ENCODE peak calls at places on chromosomes 1 and 21, in six cellular contexts. E is pancreas, R is GM23338, G is mesenchymal stem cell, S is left ventricle myocardium inferior, Q is uterus. C is an unnamed sample.

GRCh38 chr1:111234258-111234657 is 6.7 kb downstream of the CHI3L2 start:
- DNase-seq in E (no peak), R (no peak), G (no peak), S (no peak), Q (no peak), C (no peak)

GRCh38 chr21:15894596-15894995 is 164.8 kb downstream of the USP25 start:
- DNase-seq in E (no peak), R (no peak), G (peak), S (no peak), Q (no peak), C (no peak)

GRCh38 chr1:231354330-231355020 is 16.4 kb downstream of the SPRTN start:
- DNase-seq in E (no peak), R (no peak), G (peak), S (no peak), Q (no peak), C (no peak)

GRCh38 chr21:35399706-35400105 is 350.6 kb upstream of the RUNX1 start:
- DNase-seq in E (no peak), R (no peak), G (no peak), S (no peak), Q (no peak), C (no peak)

GRCh38 chr1:32151319-32151787 is 28.1 kb upstream of the TXLNA start:
- DNase-seq in E (no peak), R (no peak), G (peak), S (no peak), Q (no peak), C (no peak)

GRCh38 chr1:153841463-153841994 is 66.3 kb downstream of the SLC27A3 start:
- DNase-seq in E (no peak), R (no peak), G (no peak), S (no peak), Q (no peak), C (no peak)

GRCh38 chr1:158121604-158122254 is 59.0 kb upstream of the CD1D start:
- DNase-seq in E (peak), R (peak), G (peak), S (no peak), Q (no peak), C (no peak)

GRCh38 chr1:212916395-212917133 is 33.8 kb upstream of the VASH2 start:
- DNase-seq in E (no peak), R (peak), G (peak), S (peak), Q (peak), C (no peak)

GRCh38 chr1:199954701-199955100 is 72.8 kb upstream of the NR5A2 start:
- DNase-seq in E (peak), R (peak), G (no peak), S (no peak), Q (no peak), C (no peak)

GRCh38 chr1:184242507-184242943 is 144.3 kb upstream of the C1orf21 start:
- DNase-seq in E (peak), R (peak), G (peak), S (no peak), Q (no peak), C (peak)

GRCh38 chr1:5491207-5491904 is 500.9 kb downstream of the NPHP4 start:
- DNase-seq in E (no peak), R (no peak), G (no peak), S (no peak), Q (no peak), C (no peak)

GRCh38 chr21:33645730-33646129 is 3.4 kb downstream of the ITSN1 start:
- DNase-seq in E (no peak), R (no peak), G (no peak), S (no peak), Q (no peak), C (no peak)

GRCh38 chr21:44971672-44971995 is 31.8 kb downstream of the SLX9 start:
- DNase-seq in E (no peak), R (no peak), G (no peak), S (no peak), Q (no peak), C (no peak)

GRCh38 chr1:47599777-47600176 is 161.9 kb downstream of the FOXD2 start:
- DNase-seq in E (no peak), R (no peak), G (no peak), S (no peak), Q (no peak), C (no peak)

GRCh38 chr1:97634758-97635157 is 286.1 kb downstream of the DPYD start:
- DNase-seq in E (no peak), R (no peak), G (no peak), S (no peak), Q (no peak), C (no peak)

GRCh38 chr21:43703068-43703880 is 15.7 kb upstream of the PDXK start:
- DNase-seq in E (peak), R (peak), G (peak), S (peak), Q (no peak), C (no peak)

GRCh38 chr1:113758631-113759340 is 500 bp downstream of the PHTF1 start:
- DNase-seq in E (peak), R (peak), G (peak), S (peak), Q (peak), C (peak)

GRCh38 chr1:210251680-210252490 is 19.3 kb downstream of the SERTAD4 start:
- DNase-seq in E (no peak), R (peak), G (no peak), S (no peak), Q (no peak), C (no peak)
- H3K4me3 ChIP-seq in E (peak), R (peak), G (peak), S (peak), Q (peak), C (peak)

DNA sequence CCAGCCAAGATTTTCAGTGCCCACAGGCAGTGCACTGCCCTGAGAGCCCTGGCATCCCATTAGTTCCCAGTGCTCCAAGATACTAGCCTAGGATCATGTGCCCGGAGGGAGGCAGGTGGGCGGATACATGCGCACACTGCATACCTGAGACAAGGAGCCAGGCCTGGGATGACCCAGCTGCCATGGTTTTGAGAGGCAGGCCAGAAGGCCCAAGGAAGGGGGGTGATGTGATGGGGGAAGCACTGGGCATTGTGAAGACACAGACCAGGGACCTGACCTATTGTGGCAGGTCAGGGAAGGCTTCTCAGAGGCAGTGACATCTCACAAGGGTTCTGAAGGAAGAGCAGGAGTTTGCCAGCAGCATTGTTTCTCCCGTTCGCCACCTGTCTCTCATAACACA is 3.6 kb downstream of the ZC3H12A start:
- DNase-seq in E (no peak), R (no peak), G (no peak), S (no peak), Q (no peak), C (no peak)
- H3K27ac ChIP-seq in E (peak), R (peak), G (peak), S (peak), Q (peak), C (no peak)

GRCh38 chr1:39412079-39412478 is 79.4 kb upstream of the BMP8A start:
- DNase-seq in E (no peak), R (no peak), G (no peak), S (no peak), Q (no peak), C (no peak)
- H3K4me3 ChIP-seq in E (peak), R (peak), G (peak), S (peak), Q (no peak), C (no peak)

DNA sequence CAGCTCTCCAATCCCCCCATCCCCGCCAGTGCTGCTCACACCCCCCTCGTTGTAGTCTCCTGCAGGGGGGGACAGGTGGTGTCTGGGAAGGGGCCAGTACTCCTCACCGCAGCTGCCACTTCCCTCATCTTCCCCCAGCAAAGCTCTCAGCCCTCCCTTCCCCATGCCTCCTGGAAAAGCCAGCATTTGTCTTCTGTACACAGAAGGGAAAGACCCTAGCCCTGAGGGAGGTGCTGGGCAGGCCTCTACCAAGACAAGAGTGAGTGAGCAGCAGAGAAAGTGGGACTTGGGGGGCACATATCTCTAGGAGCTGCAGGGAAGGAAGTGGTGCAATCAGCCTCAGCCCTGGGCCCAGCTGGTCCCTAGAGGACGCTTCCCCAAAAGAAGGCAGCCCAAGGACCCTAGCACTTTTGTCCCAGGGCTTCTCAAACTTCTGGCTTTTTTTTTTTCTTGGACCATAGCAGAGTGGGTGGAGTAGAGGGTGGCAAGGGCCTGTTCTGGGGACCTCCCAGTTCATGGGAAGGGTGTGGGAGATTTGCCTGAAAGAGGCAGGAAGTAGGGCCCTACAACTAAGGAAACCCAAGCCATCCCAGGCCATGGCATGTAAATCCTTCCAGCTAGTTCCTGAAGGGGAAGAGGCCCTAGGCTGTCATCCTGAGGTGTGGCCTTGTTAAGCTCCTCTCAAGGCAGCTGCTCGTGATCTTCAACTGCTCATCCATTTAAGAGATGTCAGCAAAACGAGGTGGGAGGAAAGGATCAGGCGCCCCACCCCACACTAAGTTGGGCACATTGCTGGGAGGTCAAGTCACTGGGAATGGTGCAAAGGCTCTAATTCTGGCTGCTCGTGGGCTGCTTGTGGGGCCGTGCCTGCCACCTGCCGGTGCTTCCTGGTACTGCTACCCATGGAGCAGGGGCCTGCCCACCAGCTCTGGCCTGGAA is 12.6 kb downstream of the ZC3H12A start:
- DNase-seq in E (peak), R (peak), G (peak), S (peak), Q (peak), C (peak)
- H3K27ac ChIP-seq in E (peak), R (peak), G (peak), S (peak), Q (peak), C (no peak)

GRCh38 chr1:51875291-51875772 is 3.2 kb downstream of the NRDC start:
- DNase-seq in E (no peak), R (no peak), G (no peak), S (no peak), Q (no peak), C (peak)
- H3K4me3 ChIP-seq in E (no peak), R (peak), G (no peak), S (peak), Q (no peak), C (no peak)

GRCh38 chr1:151198254-151199127 is at the start of gene PIP5K1A:
- DNase-seq in E (peak), R (peak), G (peak), S (peak), Q (peak), C (peak)

GRCh38 chr1:151197863-151198253 is 494 bp upstream of the PIP5K1A start:
- DNase-seq in E (peak), R (peak), G (no peak), S (no peak), Q (no peak), C (no peak)

GRCh38 chr1:151196292-151196800 is 2.0 kb upstream of the PIP5K1A start:
- DNase-seq in E (peak), R (peak), G (peak), S (peak), Q (peak), C (peak)

GRCh38 chr1:151199860-151200581 is 1.7 kb downstream of the PIP5K1A start:
- DNase-seq in E (no peak), R (peak), G (peak), S (no peak), Q (no peak), C (peak)
- H3K27ac ChIP-seq in E (no peak), R (peak), G (peak), S (peak), Q (peak), C (peak)

DNA sequence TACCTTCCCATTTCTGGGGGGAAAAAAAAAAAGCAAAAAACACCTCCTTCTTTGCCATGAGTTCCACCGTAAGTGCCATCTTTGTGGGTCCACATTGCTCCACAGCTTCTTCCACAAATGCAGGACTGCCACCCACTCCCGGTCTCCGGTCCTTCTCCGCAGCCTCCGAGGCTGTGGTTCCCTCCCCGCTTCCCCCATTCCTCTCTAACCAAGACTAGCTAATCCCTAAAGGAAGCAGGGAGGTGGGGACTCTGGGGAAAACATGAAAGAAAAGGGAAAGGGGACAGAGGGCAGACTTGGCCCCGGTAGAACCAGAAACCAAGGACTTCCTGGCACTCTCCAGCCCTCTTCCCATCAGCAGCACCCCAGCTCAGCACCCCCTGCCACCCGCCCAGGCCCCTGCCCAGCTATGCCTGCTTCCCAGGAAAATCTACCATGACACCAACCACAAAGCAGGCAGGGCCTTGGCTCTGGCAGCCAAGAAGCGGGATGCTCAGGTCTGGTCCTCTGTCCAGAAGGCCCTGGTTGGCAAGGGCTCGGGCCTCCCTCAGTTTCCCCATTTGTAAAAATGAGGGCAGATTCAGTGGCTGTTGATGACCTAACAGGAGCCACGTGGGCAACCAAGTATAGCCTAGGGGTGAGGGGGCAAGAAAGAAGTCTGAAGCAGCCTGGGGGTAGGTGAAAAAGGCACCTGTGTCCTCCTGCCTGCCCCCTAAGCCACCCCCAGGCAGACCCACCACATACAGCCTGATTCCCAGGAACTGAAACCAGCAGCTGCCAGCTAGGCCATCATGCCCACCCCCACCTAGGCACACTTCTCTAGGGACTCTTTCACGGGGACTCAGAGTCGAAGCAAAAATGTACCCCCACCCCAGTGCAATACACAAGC is 2.5 kb downstream of the EPHA2 start:
- DNase-seq in E (no peak), R (no peak), G (peak), S (no peak), Q (no peak), C (no peak)
- H3K4me3 ChIP-seq in E (peak), R (peak), G (peak), S (peak), Q (peak), C (peak)

DNA sequence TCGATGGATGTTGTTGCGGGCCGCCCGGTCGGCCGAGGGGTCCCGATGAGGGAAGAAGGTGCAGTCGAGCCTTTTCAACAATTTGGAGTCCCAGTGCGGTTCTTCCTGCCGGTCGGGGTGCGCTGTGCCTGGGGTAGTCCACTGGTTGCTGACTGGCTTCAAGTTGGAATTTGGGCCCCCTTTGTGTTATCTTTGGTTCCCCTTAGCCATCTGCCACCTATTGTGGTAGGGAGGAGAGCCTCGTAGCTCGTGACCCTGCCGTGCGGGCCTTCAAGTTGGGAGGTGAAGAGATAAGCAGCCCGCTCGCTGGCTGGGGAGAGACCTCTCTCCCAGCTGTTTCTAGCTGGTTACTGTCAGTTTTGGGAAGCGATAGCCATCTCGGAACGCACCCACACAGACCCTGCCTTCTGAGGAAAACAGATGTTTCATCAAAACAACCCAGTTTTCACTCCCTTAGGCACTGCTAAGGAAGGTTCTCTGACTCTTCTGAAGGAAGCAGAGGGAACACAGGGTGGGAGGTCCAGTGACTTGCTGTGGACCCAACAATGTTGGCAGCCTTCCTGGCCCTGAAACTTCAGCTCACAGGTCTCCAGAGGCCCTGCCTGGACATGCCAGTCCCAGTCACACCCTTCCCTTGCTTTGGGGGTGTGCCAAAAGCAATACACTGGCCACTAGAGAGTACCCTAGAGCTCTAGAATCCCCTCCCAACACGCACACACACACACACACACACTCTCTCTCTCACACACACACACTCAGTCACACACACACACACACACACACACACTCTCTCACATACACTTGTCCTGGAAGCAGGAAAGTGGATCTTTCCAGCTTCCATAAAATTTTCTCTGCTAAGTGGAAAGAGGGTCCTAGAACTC is 1.0 kb downstream of the BTG2 start:
- DNase-seq in E (peak), R (no peak), G (peak), S (peak), Q (peak), C (peak)
- H3K27ac ChIP-seq in E (peak), R (no peak), G (peak), S (peak), Q (peak), C (no peak)

GRCh38 chr1:67815303-67816095 is 17.8 kb downstream of the GNG12 start:
- DNase-seq in E (no peak), R (no peak), G (no peak), S (no peak), Q (no peak), C (no peak)
- H3K4me3 ChIP-seq in E (no peak), R (no peak), G (no peak), S (no peak), Q (no peak), C (no peak)

GRCh38 chr1:198660341-198661056 is 21.7 kb downstream of the PTPRC start:
- DNase-seq in E (no peak), R (no peak), G (no peak), S (no peak), Q (no peak), C (no peak)

GRCh38 chr1:198653815-198654413 is 15.1 kb downstream of the PTPRC start:
- DNase-seq in E (no peak), R (no peak), G (no peak), S (no peak), Q (no peak), C (no peak)

GRCh38 chr1:198655464-198656121 is 16.8 kb downstream of the PTPRC start:
- DNase-seq in E (no peak), R (no peak), G (no peak), S (no peak), Q (no peak), C (no peak)

GRCh38 chr1:198656500-198656932 is 17.7 kb downstream of the PTPRC start:
- DNase-seq in E (no peak), R (peak), G (no peak), S (no peak), Q (no peak), C (no peak)

DNA sequence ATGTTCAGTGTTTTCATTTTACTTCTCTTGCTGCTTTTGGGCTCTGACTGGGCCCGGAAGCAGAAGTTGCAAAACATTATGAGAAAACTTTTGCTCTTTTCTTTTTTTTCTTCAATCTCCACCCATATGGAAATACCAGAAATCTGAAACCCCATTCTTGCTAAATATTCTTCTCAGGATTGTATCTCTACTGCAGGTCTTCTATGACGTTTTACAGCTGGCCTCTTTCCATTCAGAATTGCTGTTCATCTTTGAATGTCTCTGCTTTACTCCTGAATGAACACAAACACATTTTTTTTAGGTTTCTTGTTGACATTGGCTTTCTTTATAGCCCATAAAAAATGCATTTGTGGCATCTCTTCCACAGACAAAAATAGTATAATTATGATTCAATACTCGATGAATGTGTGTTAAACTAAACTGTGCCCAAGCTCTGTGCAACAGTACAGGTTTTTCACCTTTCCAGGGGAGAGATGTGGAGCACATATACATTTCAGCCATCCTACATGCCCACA is 18.8 kb downstream of the PTPRC start:
- DNase-seq in E (no peak), R (no peak), G (peak), S (no peak), Q (no peak), C (no peak)
- H3K27ac ChIP-seq in E (no peak), R (no peak), G (peak), S (no peak), Q (no peak), C (no peak)

C was measured in SJSA1.